ENCODE peak calls at places on chromosomes 2 and 18, in seven cellular contexts. H, N, A, L, E, B and J are unnamed samples.

GRCh38 chr2:200130762-200131166 is 175.4 kb downstream of the MAIP1 start:
- DNase-seq in H (no peak), N (no peak), A (no peak), L (no peak), E (no peak), B (no peak), J (no peak)

GRCh38 chr2:160652236-160652635 is 158.6 kb upstream of the RBMS1 start:
- DNase-seq in H (no peak), N (no peak), A (no peak), L (no peak), E (no peak), B (no peak), J (no peak)

GRCh38 chr2:206056286-206056685 is 29.7 kb downstream of the INO80D start:
- DNase-seq in H (no peak), N (no peak), A (no peak), L (no peak), E (no peak), B (no peak), J (no peak)

GRCh38 chr18:55110436-55110835 is 151.2 kb upstream of the CCDC68 start:
- DNase-seq in H (no peak), N (no peak), A (no peak), L (no peak), E (no peak), B (no peak), J (no peak)

GRCh38 chr2:136932700-136933099 is 167.4 kb downstream of the THSD7B start:
- DNase-seq in H (peak; percentile 30), N (no peak), A (peak; percentile 49), L (no peak), E (peak; percentile 50), B (no peak), J (peak; percentile 41)

GRCh38 chr2:64998658-64999061 is 9.5 kb downstream of the SLC1A4 start:
- DNase-seq in H (no peak), N (no peak), A (no peak), L (no peak), E (no peak), B (no peak), J (no peak)

GRCh38 chr2:230140667-230141066 is 71.9 kb upstream of the SLC16A14 start:
- DNase-seq in H (no peak), N (no peak), A (no peak), L (no peak), E (no peak), B (no peak), J (no peak)

GRCh38 chr2:216681683-216682082 is 13.7 kb downstream of the IGFBP5 start:
- DNase-seq in H (no peak), N (no peak), A (no peak), L (no peak), E (no peak), B (no peak), J (no peak)

GRCh38 chr2:180910831-180911665 is 69.4 kb upstream of the UBE2E3 start:
- DNase-seq in H (no peak), N (no peak), A (no peak), L (no peak), E (peak; percentile 55), B (no peak), J (no peak)

GRCh38 chr18:33804258-33804657 is 226.2 kb downstream of the ASXL3 start:
- DNase-seq in H (no peak), N (no peak), A (no peak), L (no peak), E (no peak), B (no peak), J (no peak)

GRCh38 chr2:165634855-165635254 is 159.2 kb downstream of the GALNT3 start:
- DNase-seq in H (no peak), N (no peak), A (peak; percentile 65), L (no peak), E (peak; percentile 57), B (no peak), J (peak; percentile 7)
- TF ChIP-seq JUND in H (no peak), N (no peak), A (no peak), L (no peak), E (no peak), B (no peak), J (no peak)

GRCh38 chr2:151071382-151071781 is 190.3 kb downstream of the RBM43 start:
- DNase-seq in H (no peak), N (peak; percentile 10), A (no peak), L (no peak), E (no peak), B (no peak), J (peak; percentile 60)
- TF ChIP-seq JUND in H (no peak), N (no peak), A (no peak), L (no peak), E (no peak), B (no peak), J (no peak)

DNA sequence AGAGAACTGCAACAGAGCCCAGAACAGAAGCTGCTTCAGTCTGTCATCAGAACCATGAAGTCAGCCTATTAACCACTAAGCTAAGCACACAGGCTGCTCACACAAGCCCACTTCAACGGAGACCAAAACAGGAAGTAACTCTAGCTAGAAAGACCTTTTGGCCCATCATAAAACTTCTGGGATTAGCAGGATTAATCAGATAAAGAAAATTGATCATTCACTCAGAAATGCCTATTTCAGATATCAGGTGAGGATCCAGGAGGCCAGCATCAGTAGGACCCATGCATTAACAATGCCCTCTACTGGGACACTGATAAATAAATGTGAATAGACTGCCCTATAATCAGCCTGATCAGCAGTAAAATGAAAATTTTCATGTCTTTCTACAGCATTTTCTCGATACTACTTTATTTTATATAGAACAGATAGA is 101.4 kb downstream of the WDPCP start:
- DNase-seq in H (no peak), N (no peak), A (no peak), L (no peak), E (no peak), B (no peak), J (no peak)
- TF ChIP-seq JUND in H (no peak), N (no peak), A (no peak), L (no peak), E (no peak), B (no peak), J (no peak)

GRCh38 chr18:1848716-1849115 is 722.6 kb downstream of the METTL4 start:
- DNase-seq in H (no peak), N (no peak), A (no peak), L (no peak), E (no peak), B (no peak), J (no peak)
- TF ChIP-seq JUND in H (no peak), N (no peak), A (no peak), L (no peak), E (no peak), B (no peak), J (no peak)

DNA sequence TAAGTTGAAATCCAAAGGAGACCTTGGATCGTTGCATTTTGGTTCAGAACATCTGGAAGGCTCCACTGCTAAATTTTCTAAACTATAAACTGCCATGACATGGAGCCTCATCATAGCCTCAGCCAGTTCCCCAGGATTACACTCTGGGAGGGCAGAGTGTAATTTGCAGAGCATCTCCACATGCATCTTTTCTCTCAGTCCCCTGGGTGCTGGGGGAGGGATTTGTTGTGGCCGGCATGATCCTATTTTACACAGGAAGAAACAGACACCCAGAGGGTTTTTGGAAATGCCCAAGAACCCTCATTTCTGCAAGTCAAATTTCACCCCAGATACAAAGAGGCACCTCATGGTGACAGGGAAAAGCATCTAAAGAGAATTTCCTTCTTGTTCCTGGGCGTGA is 40.9 kb upstream of the HDAC4 start:
- DNase-seq in H (no peak), N (no peak), A (no peak), L (no peak), E (no peak), B (no peak), J (no peak)
- TF ChIP-seq JUND in H (no peak), N (no peak), A (no peak), L (no peak), E (no peak), B (no peak), J (no peak)

GRCh38 chr18:59540356-59540755 is 156.9 kb downstream of the CCBE1 start:
- DNase-seq in H (no peak), N (no peak), A (no peak), L (no peak), E (no peak), B (no peak), J (no peak)

GRCh38 chr18:59537581-59537980 is 159.6 kb downstream of the CCBE1 start:
- DNase-seq in H (no peak), N (no peak), A (no peak), L (no peak), E (no peak), B (no peak), J (no peak)

GRCh38 chr18:59539108-59539507 is 158.1 kb downstream of the CCBE1 start:
- DNase-seq in H (no peak), N (no peak), A (no peak), L (no peak), E (no peak), B (no peak), J (no peak)

GRCh38 chr18:59536181-59536580 is 161.0 kb downstream of the CCBE1 start:
- DNase-seq in H (no peak), N (no peak), A (no peak), L (no peak), E (no peak), B (no peak), J (no peak)

GRCh38 chr18:59540819-59541218 is 156.4 kb downstream of the CCBE1 start:
- DNase-seq in H (no peak), N (no peak), A (no peak), L (no peak), E (no peak), B (no peak), J (no peak)
- TF ChIP-seq JUND in H (no peak), N (no peak), A (no peak), L (no peak), E (no peak), B (no peak), J (no peak)

GRCh38 chr2:204695506-204695905 is 150.2 kb downstream of the PARD3B start:
- DNase-seq in H (no peak), N (no peak), A (no peak), L (no peak), E (no peak), B (no peak), J (no peak)

GRCh38 chr2:204693262-204693661 is 148.0 kb downstream of the PARD3B start:
- DNase-seq in H (no peak), N (no peak), A (no peak), L (no peak), E (no peak), B (no peak), J (no peak)

GRCh38 chr2:204696124-204696523 is 150.8 kb downstream of the PARD3B start:
- DNase-seq in H (no peak), N (no peak), A (no peak), L (no peak), E (no peak), B (no peak), J (no peak)

GRCh38 chr2:204691911-204692510 is 146.7 kb downstream of the PARD3B start:
- DNase-seq in H (peak; percentile 75), N (peak; percentile 10), A (peak; percentile 34), L (peak; percentile 8), E (no peak), B (no peak), J (peak; percentile 82)

DNA sequence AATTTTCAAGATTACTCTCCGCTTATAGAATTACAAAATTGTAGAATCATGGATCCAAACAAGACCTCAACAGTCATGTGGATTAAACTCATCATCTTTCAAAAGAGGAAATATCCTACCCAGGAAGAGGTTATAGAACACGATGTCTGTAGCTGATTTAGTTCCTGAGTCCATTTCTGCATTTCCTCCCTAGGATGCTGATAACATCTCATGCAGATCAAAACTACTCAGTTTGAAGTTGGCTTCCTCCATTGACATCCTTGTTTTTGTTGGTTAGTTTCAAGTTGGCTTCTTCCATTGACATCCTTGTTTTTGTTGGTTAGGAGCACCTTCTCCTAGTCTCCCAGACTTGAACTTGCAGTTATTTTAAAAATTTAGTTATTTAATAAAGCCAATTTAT is 147.5 kb downstream of the PARD3B start:
- DNase-seq in H (no peak), N (no peak), A (no peak), L (no peak), E (no peak), B (no peak), J (no peak)
- TF ChIP-seq JUND in H (no peak), N (no peak), A (no peak), L (no peak), E (no peak), B (no peak), J (no peak)